ENCODE peak calls at places on chromosomes 13 and 19, in nine cellular contexts. Q is effector memory CD4-positive, alpha-beta T cell; K is MCF 10A; P is endodermal cell; H is GM20000; F is epithelial cell of proximal tubule; X is NCI-H2029; S is Panc1; J is caudate nucleus. M is an unnamed sample.

GRCh38 chr19:8036438-8037099 is 16.0 kb upstream of the CCL25 start:
- DNase-seq in P (no peak), J (no peak), Q (no peak), X (peak; percentile 71), H (no peak), F (no peak), K (no peak), S (no peak), M (no peak)

GRCh38 chr13:110869805-110870706 is 44.8 kb downstream of the ANKRD10 start:
- DNase-seq in Q (no peak), X (peak; percentile 81), P (peak; percentile 80), S (peak; percentile 95), H (no peak), F (peak; percentile 99), K (peak; percentile 100), J (no peak), M (peak; percentile 99)

GRCh38 chr19:7985481-7985911 is 19.9 kb downstream of the ELAVL1 start:
- DNase-seq in S (no peak), J (no peak), Q (no peak), H (no peak), K (no peak), F (no peak), P (no peak), X (no peak), M (no peak)

GRCh38 chr19:47274891-47275865 is 493 bp downstream of the INAFM1 start:
- DNase-seq in X (no peak), S (no peak), F (no peak), H (no peak), P (peak; percentile 75), J (no peak), Q (no peak), K (no peak), M (no peak)

GRCh38 chr13:98626298-98626940 is 49.5 kb upstream of the STK24 start:
- DNase-seq in K (peak; percentile 9), P (no peak), S (no peak), J (no peak), H (no peak), F (no peak), Q (no peak), X (no peak), M (no peak)

GRCh38 chr19:9622531-9622930 is 1.5 kb upstream of the ZNF561 start:
- DNase-seq in F (peak; percentile 3), H (no peak), S (no peak), X (no peak), P (no peak), Q (no peak), J (no peak), K (peak; percentile 22), M (no peak)

GRCh38 chr13:84445776-84446175 is 563.5 kb upstream of the SLITRK1 start:
- DNase-seq in Q (no peak), S (no peak), X (no peak), J (no peak), K (peak; percentile 25), F (no peak), H (no peak), P (no peak), M (no peak)

GRCh38 chr19:23698711-23699520 is 11.9 kb upstream of the ZNF675 start:
- DNase-seq in J (no peak), P (no peak), F (no peak), H (no peak), K (peak; percentile 32), Q (no peak), X (peak; percentile 21), S (no peak), M (no peak)

GRCh38 chr13:28548468-28548867 is 53.5 kb upstream of the FLT1 start:
- DNase-seq in K (no peak), Q (no peak), P (no peak), X (no peak), S (no peak), F (no peak), H (no peak), J (no peak), M (no peak)

GRCh38 chr19:50315773-50316448 is 13.3 kb downstream of the KCNC3 start:
- DNase-seq in X (no peak), Q (no peak), J (no peak), K (no peak), S (no peak), H (peak; percentile 86), P (peak; percentile 92), F (no peak), M (no peak)

GRCh38 chr19:38919837-38920528 is 8.0 kb upstream of the CCER2 start:
- DNase-seq in Q (no peak), J (no peak), S (no peak), K (no peak), P (no peak), X (no peak), H (peak; percentile 4), F (no peak), M (no peak)

GRCh38 chr19:10729406-10729805 is 11.5 kb downstream of the DNM2 start:
- DNase-seq in H (no peak), S (no peak), K (no peak), X (no peak), Q (no peak), F (no peak), J (no peak), P (no peak), M (no peak)

GRCh38 chr19:50167314-50167721 is 4.2 kb upstream of the IZUMO2 start:
- DNase-seq in F (no peak), X (peak; percentile 71), J (no peak), H (no peak), Q (no peak), P (no peak), K (no peak), S (no peak), M (no peak)

GRCh38 chr13:40665754-40666057 is 735 bp downstream of the FOXO1 start:
- DNase-seq in S (no peak), Q (peak; percentile 39), K (no peak), J (no peak), H (peak; percentile 70), F (no peak), X (no peak), P (no peak), M (no peak)

GRCh38 chr13:73416093-73416492 is 357.3 kb downstream of the KLF5 start:
- DNase-seq in H (no peak), K (no peak), F (no peak), Q (no peak), J (no peak), S (no peak), X (no peak), P (no peak), M (no peak)

GRCh38 chr19:44774614-44775013 is 3.1 kb upstream of the CBLC start:
- DNase-seq in X (no peak), F (no peak), K (no peak), Q (no peak), P (no peak), J (no peak), S (no peak), H (no peak), M (no peak)

GRCh38 chr19:19134687-19135158 is 3.6 kb downstream of the TMEM161A start:
- DNase-seq in F (no peak), X (peak; percentile 91), K (no peak), P (peak; percentile 89), J (no peak), S (no peak), H (peak; percentile 23), Q (no peak), M (no peak)

GRCh38 chr13:112779856-112780604 is 90.2 kb downstream of the ATP11A start:
- DNase-seq in X (no peak), P (no peak), J (no peak), H (peak; percentile 28), F (no peak), S (no peak), Q (no peak), K (no peak), M (no peak)

GRCh38 chr19:30371157-30371845 is 883 bp upstream of the ZNF536 start:
- DNase-seq in H (no peak), Q (no peak), X (no peak), F (no peak), K (no peak), S (no peak), J (no peak), P (no peak), M (no peak)

GRCh38 chr19:33819875-33820781 is 23.5 kb downstream of the KCTD15 start:
- DNase-seq in S (no peak), H (peak; percentile 60), K (peak; percentile 99), F (no peak), J (no peak), Q (peak; percentile 29), P (peak; percentile 88), X (no peak), M (no peak)

GRCh38 chr13:74930402-74931165 is 551.4 kb downstream of the TBC1D4 start:
- DNase-seq in H (no peak), Q (no peak), F (peak; percentile 74), J (no peak), P (no peak), K (peak; percentile 77), S (no peak), X (no peak), M (no peak)

GRCh38 chr19:7421941-7422744 is 66.7 kb downstream of the PEX11G start:
- DNase-seq in Q (no peak), J (no peak), X (no peak), P (no peak), K (peak; percentile 73), H (no peak), S (no peak), F (no peak), M (no peak)

GRCh38 chr19:38386300-38386967 is 1.4 kb downstream of the GGN start:
- DNase-seq in S (no peak), X (no peak), Q (no peak), F (no peak), P (peak; percentile 74), H (no peak), K (no peak), J (no peak), M (no peak)

GRCh38 chr19:29564574-29565005 is 38.8 kb downstream of the VSTM2B start:
- DNase-seq in F (no peak), K (no peak), P (peak; percentile 60), H (no peak), X (no peak), S (no peak), Q (no peak), J (no peak), M (no peak)

M was measured in glomerular endothelial cell.